ENCODE peak calls at places on chromosomes 11 and 22, in seven cellular contexts. One of them, this sample, is unnamed. For H3K9me3, the result is how much of the 10 kb centered on the place peaks cover.

GRCh38 chr22:30863161-30863833 is 105.3 kb downstream of the MORC2 start:
- DNase-seq in naive thymus-derived CD4-positive, alpha-beta T cell: no peak
- DNase-seq in K562: peak
- DNase-seq in spleen: peak
- DNase-seq in upper lobe of right lung: peak
- DNase-seq in uterus: no peak
- DNase-seq in lower lobe of right lung: no peak
- DNase-seq in this sample: peak

GRCh38 chr22:23685205-23685784 is 5.5 kb upstream of the RGL4 start:
- DNase-seq in upper lobe of right lung: no peak
- DNase-seq in spleen: no peak
- DNase-seq in lower lobe of right lung: no peak
- DNase-seq in K562: peak
- DNase-seq in uterus: peak
- DNase-seq in naive thymus-derived CD4-positive, alpha-beta T cell: no peak
- DNase-seq in this sample: peak

GRCh38 chr11:93017821-93018690 is 48.6 kb downstream of the MTNR1B start:
- DNase-seq in lower lobe of right lung: no peak
- DNase-seq in uterus: peak
- DNase-seq in spleen: no peak
- DNase-seq in K562: no peak
- DNase-seq in upper lobe of right lung: no peak
- DNase-seq in naive thymus-derived CD4-positive, alpha-beta T cell: no peak
- DNase-seq in this sample: no peak

GRCh38 chr11:14905104-14906033 is 13.3 kb upstream of the CYP2R1 start:
- DNase-seq in naive thymus-derived CD4-positive, alpha-beta T cell: peak
- DNase-seq in K562: no peak
- DNase-seq in spleen: peak
- DNase-seq in uterus: peak
- DNase-seq in lower lobe of right lung: peak
- DNase-seq in upper lobe of right lung: peak
- DNase-seq in this sample: peak

GRCh38 chr11:124481365-124482323 is 36.1 kb upstream of the OR8B8 start:
- DNase-seq in lower lobe of right lung: no peak
- DNase-seq in uterus: no peak
- DNase-seq in upper lobe of right lung: no peak
- DNase-seq in naive thymus-derived CD4-positive, alpha-beta T cell: no peak
- DNase-seq in spleen: no peak
- DNase-seq in K562: peak
- DNase-seq in this sample: no peak

GRCh38 chr11:102427068-102427467 is 25.5 kb downstream of the TMEM123 start:
- DNase-seq in naive thymus-derived CD4-positive, alpha-beta T cell: no peak
- DNase-seq in lower lobe of right lung: no peak
- DNase-seq in uterus: no peak
- DNase-seq in spleen: no peak
- DNase-seq in upper lobe of right lung: no peak
- DNase-seq in K562: no peak
- DNase-seq in this sample: no peak

GRCh38 chr11:132992838-132993680 is 539.2 kb downstream of the OPCML start:
- DNase-seq in uterus: no peak
- DNase-seq in spleen: no peak
- DNase-seq in upper lobe of right lung: no peak
- DNase-seq in lower lobe of right lung: no peak
- DNase-seq in K562: no peak
- DNase-seq in naive thymus-derived CD4-positive, alpha-beta T cell: no peak
- DNase-seq in this sample: no peak

GRCh38 chr11:35511666-35512065 is 13.8 kb downstream of the PAMR1 start:
- DNase-seq in spleen: no peak
- DNase-seq in upper lobe of right lung: no peak
- DNase-seq in uterus: no peak
- DNase-seq in lower lobe of right lung: no peak
- DNase-seq in K562: no peak
- DNase-seq in naive thymus-derived CD4-positive, alpha-beta T cell: no peak
- DNase-seq in this sample: no peak

GRCh38 chr11:88404932-88405710 is 67.6 kb upstream of the CTSC start:
- DNase-seq in naive thymus-derived CD4-positive, alpha-beta T cell: no peak
- DNase-seq in uterus: no peak
- DNase-seq in upper lobe of right lung: no peak
- DNase-seq in lower lobe of right lung: no peak
- DNase-seq in spleen: no peak
- DNase-seq in K562: no peak
- DNase-seq in this sample: no peak

GRCh38 chr22:24442352-24442744 is 14.9 kb downstream of the ADORA2A start:
- DNase-seq in uterus: no peak
- DNase-seq in K562: no peak
- DNase-seq in upper lobe of right lung: no peak
- DNase-seq in lower lobe of right lung: no peak
- DNase-seq in spleen: no peak
- DNase-seq in naive thymus-derived CD4-positive, alpha-beta T cell: no peak
- DNase-seq in this sample: no peak

GRCh38 chr11:65439331-65440181 is 17.0 kb downstream of the NEAT1 start:
- DNase-seq in spleen: no peak
- DNase-seq in uterus: peak
- DNase-seq in K562: no peak
- DNase-seq in naive thymus-derived CD4-positive, alpha-beta T cell: no peak
- DNase-seq in lower lobe of right lung: no peak
- DNase-seq in upper lobe of right lung: no peak
- DNase-seq in this sample: no peak

GRCh38 chr11:117259417-117259816 is 26.9 kb downstream of the RNF214 start:
- DNase-seq in spleen: no peak
- DNase-seq in K562: no peak
- DNase-seq in lower lobe of right lung: no peak
- DNase-seq in upper lobe of right lung: no peak
- DNase-seq in naive thymus-derived CD4-positive, alpha-beta T cell: no peak
- DNase-seq in uterus: no peak
- DNase-seq in this sample: no peak

GRCh38 chr11:119550330-119550729 is 127.4 kb upstream of the THY1 start:
- DNase-seq in uterus: no peak
- DNase-seq in naive thymus-derived CD4-positive, alpha-beta T cell: no peak
- DNase-seq in lower lobe of right lung: no peak
- DNase-seq in spleen: no peak
- DNase-seq in K562: no peak
- DNase-seq in upper lobe of right lung: no peak
- DNase-seq in this sample: no peak

GRCh38 chr22:24550028-24550901 is 4.7 kb downstream of the GUCD1 start:
- DNase-seq in spleen: no peak
- DNase-seq in lower lobe of right lung: no peak
- DNase-seq in upper lobe of right lung: no peak
- DNase-seq in K562: no peak
- DNase-seq in naive thymus-derived CD4-positive, alpha-beta T cell: no peak
- DNase-seq in uterus: no peak
- DNase-seq in this sample: no peak

GRCh38 chr11:2294340-2295290 is 7.1 kb downstream of the C11orf21 start:
- DNase-seq in naive thymus-derived CD4-positive, alpha-beta T cell: no peak
- DNase-seq in K562: no peak
- DNase-seq in spleen: no peak
- DNase-seq in lower lobe of right lung: peak
- DNase-seq in uterus: peak
- DNase-seq in upper lobe of right lung: peak
- DNase-seq in this sample: peak

GRCh38 chr11:7591992-7592391 is 78.2 kb downstream of the PPFIBP2 start:
- DNase-seq in naive thymus-derived CD4-positive, alpha-beta T cell: no peak
- DNase-seq in uterus: no peak
- DNase-seq in upper lobe of right lung: no peak
- DNase-seq in spleen: no peak
- DNase-seq in K562: no peak
- DNase-seq in lower lobe of right lung: no peak
- DNase-seq in this sample: no peak

GRCh38 chr11:37861671-37862070 is 1263.6 kb upstream of the RAG2 start:
- DNase-seq in K562: no peak
- DNase-seq in naive thymus-derived CD4-positive, alpha-beta T cell: no peak
- DNase-seq in upper lobe of right lung: no peak
- DNase-seq in spleen: no peak
- DNase-seq in lower lobe of right lung: no peak
- DNase-seq in uterus: no peak
- DNase-seq in this sample: no peak

GRCh38 chr11:42329930-42330555 is 870.6 kb upstream of the LRRC4C start:
- DNase-seq in naive thymus-derived CD4-positive, alpha-beta T cell: no peak
- DNase-seq in uterus: no peak
- DNase-seq in upper lobe of right lung: no peak
- DNase-seq in spleen: no peak
- DNase-seq in lower lobe of right lung: no peak
- DNase-seq in K562: no peak
- DNase-seq in this sample: no peak

GRCh38 chr11:117000039-117000740 is 98.0 kb downstream of the SIK3 start:
- DNase-seq in upper lobe of right lung: no peak
- DNase-seq in naive thymus-derived CD4-positive, alpha-beta T cell: no peak
- DNase-seq in spleen: no peak
- DNase-seq in uterus: no peak
- DNase-seq in K562: no peak
- DNase-seq in lower lobe of right lung: no peak
- DNase-seq in this sample: no peak

GRCh38 chr11:116962108-116962507 is 124.7 kb upstream of the APOA1 start:
- DNase-seq in upper lobe of right lung: no peak
- DNase-seq in naive thymus-derived CD4-positive, alpha-beta T cell: no peak
- DNase-seq in K562: no peak
- DNase-seq in spleen: no peak
- DNase-seq in lower lobe of right lung: no peak
- DNase-seq in uterus: no peak
- DNase-seq in this sample: no peak

GRCh38 chr11:121029813-121030445 is 6.0 kb downstream of the TBCEL start:
- DNase-seq in K562: no peak
- DNase-seq in lower lobe of right lung: no peak
- DNase-seq in uterus: no peak
- DNase-seq in naive thymus-derived CD4-positive, alpha-beta T cell: no peak
- DNase-seq in upper lobe of right lung: no peak
- DNase-seq in spleen: no peak
- DNase-seq in this sample: no peak

GRCh38 chr11:17463795-17464194 is 12.8 kb downstream of the ABCC8 start:
- DNase-seq in lower lobe of right lung: no peak
- DNase-seq in K562: no peak
- DNase-seq in naive thymus-derived CD4-positive, alpha-beta T cell: no peak
- DNase-seq in upper lobe of right lung: no peak
- DNase-seq in uterus: no peak
- DNase-seq in spleen: no peak
- DNase-seq in this sample: no peak

GRCh38 chr22:18088825-18089568 is 11.2 kb downstream of the PEX26 start:
- DNase-seq in upper lobe of right lung: no peak
- DNase-seq in naive thymus-derived CD4-positive, alpha-beta T cell: no peak
- DNase-seq in uterus: no peak
- DNase-seq in spleen: no peak
- DNase-seq in lower lobe of right lung: no peak
- DNase-seq in K562: no peak
- DNase-seq in this sample: no peak

GRCh38 chr11:115780625-115781024 is 276.4 kb upstream of the CADM1 start:
- DNase-seq in lower lobe of right lung: no peak
- DNase-seq in naive thymus-derived CD4-positive, alpha-beta T cell: no peak
- DNase-seq in uterus: no peak
- DNase-seq in upper lobe of right lung: no peak
- DNase-seq in K562: no peak
- DNase-seq in spleen: no peak
- DNase-seq in this sample: no peak

DNA sequence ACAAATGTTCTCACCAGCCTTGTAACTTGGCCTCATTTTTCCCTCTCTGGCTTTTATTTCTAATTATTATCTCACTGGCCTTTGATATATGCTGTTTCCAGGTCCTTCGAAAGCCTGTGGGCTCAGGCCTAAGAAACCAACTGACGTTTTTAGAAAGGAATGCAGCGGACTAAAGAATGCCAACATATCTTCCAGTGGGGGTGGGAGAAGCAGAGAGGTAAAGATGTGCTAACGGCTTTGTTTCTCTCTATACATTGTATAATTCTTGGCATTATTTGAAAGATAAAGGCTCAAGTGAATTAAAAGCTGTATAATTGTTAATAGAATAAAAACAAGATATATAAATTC is 28.2 kb downstream of the OR6Q1 start:
- DNase-seq in upper lobe of right lung: no peak
- DNase-seq in lower lobe of right lung: no peak
- DNase-seq in naive thymus-derived CD4-positive, alpha-beta T cell: no peak
- DNase-seq in K562: no peak
- DNase-seq in uterus: no peak
- DNase-seq in spleen: no peak
- DNase-seq in this sample: no peak
- H3K27ac ChIP-seq in upper lobe of right lung: no peak
- H3K27ac ChIP-seq in lower lobe of right lung: peak
- H3K27ac ChIP-seq in naive thymus-derived CD4-positive, alpha-beta T cell: no peak
- H3K27ac ChIP-seq in K562: no peak
- H3K27ac ChIP-seq in uterus: peak
- H3K27ac ChIP-seq in spleen: no peak
- H3K27ac ChIP-seq in this sample: peak

GRCh38 chr11:50214376-50214775 is 181.7 kb downstream of the OR4C45 start:
- DNase-seq in uterus: no peak
- DNase-seq in K562: no peak
- DNase-seq in spleen: no peak
- DNase-seq in lower lobe of right lung: no peak
- DNase-seq in upper lobe of right lung: no peak
- DNase-seq in naive thymus-derived CD4-positive, alpha-beta T cell: no peak
- DNase-seq in this sample: no peak
- H3K9me3 ChIP-seq in uterus: under half
- H3K9me3 ChIP-seq in K562: under half
- H3K9me3 ChIP-seq in spleen: under half
- H3K9me3 ChIP-seq in lower lobe of right lung: under half
- H3K9me3 ChIP-seq in upper lobe of right lung: under half
- H3K9me3 ChIP-seq in naive thymus-derived CD4-positive, alpha-beta T cell: under half
- H3K9me3 ChIP-seq in this sample: under half

DNA sequence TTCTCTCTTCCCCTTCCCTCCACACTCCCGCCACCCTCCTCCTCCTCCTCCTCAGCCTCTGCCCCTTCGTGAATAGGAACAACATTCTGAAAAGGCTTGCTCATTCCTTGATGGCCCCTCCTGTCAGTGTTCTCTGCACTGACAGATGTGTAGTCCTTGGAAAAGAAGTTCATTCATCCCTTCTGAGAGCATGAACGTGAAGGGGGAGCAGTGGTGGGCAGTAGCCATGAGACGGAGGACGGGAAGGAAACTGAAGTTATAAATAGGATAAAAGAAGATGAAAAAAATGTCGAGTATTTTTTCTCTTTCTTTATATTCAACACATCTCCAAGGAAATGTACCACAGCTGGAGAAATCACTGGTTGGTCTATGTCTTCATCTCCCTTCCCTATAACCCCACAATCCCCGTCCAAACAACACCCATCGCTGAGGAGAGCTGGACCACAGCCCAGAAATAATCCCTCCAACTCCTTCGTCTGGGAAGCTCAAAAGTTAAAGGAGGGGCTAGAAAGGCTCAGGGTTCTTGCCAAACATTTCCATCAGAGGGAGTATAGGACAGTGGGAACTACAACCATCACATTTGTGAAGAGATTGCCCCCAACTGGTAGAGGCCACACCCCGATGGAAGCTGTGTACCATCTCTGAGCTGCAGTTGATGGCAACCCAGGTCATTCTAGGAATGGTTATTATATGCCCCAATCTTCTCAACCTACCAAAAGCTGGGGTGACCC is 33.5 kb downstream of the ETS1 start:
- DNase-seq in uterus: no peak
- DNase-seq in upper lobe of right lung: no peak
- DNase-seq in naive thymus-derived CD4-positive, alpha-beta T cell: no peak
- DNase-seq in K562: no peak
- DNase-seq in lower lobe of right lung: no peak
- DNase-seq in spleen: no peak
- DNase-seq in this sample: no peak
- H3K27ac ChIP-seq in uterus: peak
- H3K27ac ChIP-seq in upper lobe of right lung: no peak
- H3K27ac ChIP-seq in naive thymus-derived CD4-positive, alpha-beta T cell: no peak
- H3K27ac ChIP-seq in K562: no peak
- H3K27ac ChIP-seq in lower lobe of right lung: no peak
- H3K27ac ChIP-seq in spleen: peak
- H3K27ac ChIP-seq in this sample: no peak

GRCh38 chr11:21814169-21814568 is 378.7 kb upstream of the ANO5 start:
- DNase-seq in spleen: no peak
- DNase-seq in naive thymus-derived CD4-positive, alpha-beta T cell: no peak
- DNase-seq in upper lobe of right lung: no peak
- DNase-seq in uterus: no peak
- DNase-seq in K562: no peak
- DNase-seq in lower lobe of right lung: no peak
- DNase-seq in this sample: no peak
- H3K9me3 ChIP-seq in spleen: under half
- H3K9me3 ChIP-seq in naive thymus-derived CD4-positive, alpha-beta T cell: under half
- H3K9me3 ChIP-seq in upper lobe of right lung: under half
- H3K9me3 ChIP-seq in uterus: under half
- H3K9me3 ChIP-seq in K562: under half
- H3K9me3 ChIP-seq in lower lobe of right lung: under half
- H3K9me3 ChIP-seq in this sample: under half

This sample was measured in tibial artery.